ENCODE peak calls at places on chromosomes 12 and 14, in six cellular contexts. One of them, this sample, is unnamed.

GRCh38 chr14:49549446-49549845 is 36.7 kb downstream of the RPS29 start:
- DNase-seq in NCI-H2227 treated with DMSO at 0.1 percent for 48 hours: no peak
- DNase-seq in NCI-H1436: no peak
- DNase-seq in SK-MEL-5: no peak
- DNase-seq in NCI-H1092: no peak
- DNase-seq in gastrocnemius medialis: no peak
- DNase-seq in this sample: no peak

GRCh38 chr12:12511021-12511783 is 51.5 kb downstream of the DUSP16 start:
- DNase-seq in NCI-H2227 treated with DMSO at 0.1 percent for 48 hours: no peak
- DNase-seq in NCI-H1436: no peak
- DNase-seq in SK-MEL-5: no peak
- DNase-seq in NCI-H1092: no peak
- DNase-seq in gastrocnemius medialis: no peak
- DNase-seq in this sample: no peak

GRCh38 chr14:68671899-68672298 is 121.0 kb downstream of the ZFP36L1 start:
- DNase-seq in NCI-H2227 treated with DMSO at 0.1 percent for 48 hours: no peak
- DNase-seq in NCI-H1436: no peak
- DNase-seq in SK-MEL-5: no peak
- DNase-seq in NCI-H1092: no peak
- DNase-seq in gastrocnemius medialis: no peak
- DNase-seq in this sample: no peak

GRCh38 chr12:115422845-115423545 is 739.0 kb upstream of the TBX3 start:
- DNase-seq in NCI-H2227 treated with DMSO at 0.1 percent for 48 hours: no peak
- DNase-seq in NCI-H1436: no peak
- DNase-seq in SK-MEL-5: no peak
- DNase-seq in NCI-H1092: no peak
- DNase-seq in gastrocnemius medialis: no peak
- DNase-seq in this sample: no peak

GRCh38 chr14:55028066-55028465 is 1.0 kb downstream of the SOCS4 start:
- DNase-seq in NCI-H2227 treated with DMSO at 0.1 percent for 48 hours: no peak
- DNase-seq in NCI-H1436: no peak
- DNase-seq in SK-MEL-5: no peak
- DNase-seq in NCI-H1092: no peak
- DNase-seq in gastrocnemius medialis: no peak
- DNase-seq in this sample: peak

GRCh38 chr14:75088566-75089373 is 19.3 kb downstream of the ZC2HC1C start:
- DNase-seq in NCI-H2227 treated with DMSO at 0.1 percent for 48 hours: peak
- DNase-seq in NCI-H1436: peak
- DNase-seq in SK-MEL-5: peak
- DNase-seq in NCI-H1092: peak
- DNase-seq in gastrocnemius medialis: peak
- DNase-seq in this sample: peak

GRCh38 chr12:48991247-48992050 is 7.7 kb downstream of the DDN start:
- DNase-seq in NCI-H2227 treated with DMSO at 0.1 percent for 48 hours: no peak
- DNase-seq in NCI-H1436: no peak
- DNase-seq in SK-MEL-5: no peak
- DNase-seq in NCI-H1092: no peak
- DNase-seq in gastrocnemius medialis: no peak
- DNase-seq in this sample: no peak

GRCh38 chr14:72614365-72614764 is 279.5 kb downstream of the DPF3 start:
- DNase-seq in NCI-H2227 treated with DMSO at 0.1 percent for 48 hours: no peak
- DNase-seq in NCI-H1436: no peak
- DNase-seq in SK-MEL-5: no peak
- DNase-seq in NCI-H1092: no peak
- DNase-seq in gastrocnemius medialis: no peak
- DNase-seq in this sample: no peak

GRCh38 chr12:2973566-2973965 is 14.4 kb downstream of the TEAD4 start:
- DNase-seq in NCI-H2227 treated with DMSO at 0.1 percent for 48 hours: no peak
- DNase-seq in NCI-H1436: no peak
- DNase-seq in SK-MEL-5: no peak
- DNase-seq in NCI-H1092: no peak
- DNase-seq in gastrocnemius medialis: no peak
- DNase-seq in this sample: no peak

GRCh38 chr14:59422069-59422881 is 42.9 kb downstream of the GPR135 start:
- DNase-seq in NCI-H2227 treated with DMSO at 0.1 percent for 48 hours: no peak
- DNase-seq in NCI-H1436: peak
- DNase-seq in SK-MEL-5: peak
- DNase-seq in NCI-H1092: no peak
- DNase-seq in gastrocnemius medialis: no peak
- DNase-seq in this sample: peak

GRCh38 chr12:116397148-116397547 is 119.7 kb upstream of the MED13L start:
- DNase-seq in NCI-H2227 treated with DMSO at 0.1 percent for 48 hours: no peak
- DNase-seq in NCI-H1436: no peak
- DNase-seq in SK-MEL-5: no peak
- DNase-seq in NCI-H1092: no peak
- DNase-seq in gastrocnemius medialis: no peak
- DNase-seq in this sample: no peak

GRCh38 chr14:22838631-22839041 is 2.3 kb downstream of the MMP14 start:
- DNase-seq in NCI-H2227 treated with DMSO at 0.1 percent for 48 hours: no peak
- DNase-seq in NCI-H1436: no peak
- DNase-seq in SK-MEL-5: peak
- DNase-seq in NCI-H1092: no peak
- DNase-seq in gastrocnemius medialis: no peak
- DNase-seq in this sample: no peak

GRCh38 chr14:73143003-73143402 is 6.7 kb downstream of the PSEN1 start:
- DNase-seq in NCI-H2227 treated with DMSO at 0.1 percent for 48 hours: no peak
- DNase-seq in NCI-H1436: no peak
- DNase-seq in SK-MEL-5: peak
- DNase-seq in NCI-H1092: no peak
- DNase-seq in gastrocnemius medialis: no peak
- DNase-seq in this sample: no peak

GRCh38 chr12:57161491-57161890 is 14.1 kb upstream of the LRP1-AS start:
- DNase-seq in NCI-H2227 treated with DMSO at 0.1 percent for 48 hours: no peak
- DNase-seq in NCI-H1436: no peak
- DNase-seq in SK-MEL-5: no peak
- DNase-seq in NCI-H1092: no peak
- DNase-seq in gastrocnemius medialis: no peak
- DNase-seq in this sample: no peak

GRCh38 chr14:87131879-87132278 is 861.1 kb downstream of the GALC start:
- DNase-seq in NCI-H2227 treated with DMSO at 0.1 percent for 48 hours: no peak
- DNase-seq in NCI-H1436: peak
- DNase-seq in SK-MEL-5: no peak
- DNase-seq in NCI-H1092: no peak
- DNase-seq in gastrocnemius medialis: peak
- DNase-seq in this sample: no peak

GRCh38 chr14:68715032-68715924 is 77.6 kb downstream of the ZFP36L1 start:
- DNase-seq in NCI-H2227 treated with DMSO at 0.1 percent for 48 hours: no peak
- DNase-seq in NCI-H1436: no peak
- DNase-seq in SK-MEL-5: no peak
- DNase-seq in NCI-H1092: no peak
- DNase-seq in gastrocnemius medialis: peak
- DNase-seq in this sample: no peak

GRCh38 chr12:70724444-70724843 is 87.2 kb upstream of the PTPRB start:
- DNase-seq in NCI-H2227 treated with DMSO at 0.1 percent for 48 hours: no peak
- DNase-seq in NCI-H1436: no peak
- DNase-seq in SK-MEL-5: peak
- DNase-seq in NCI-H1092: no peak
- DNase-seq in gastrocnemius medialis: no peak
- DNase-seq in this sample: no peak

GRCh38 chr12:62640910-62641448 is 174.4 kb downstream of the MON2 start:
- DNase-seq in NCI-H2227 treated with DMSO at 0.1 percent for 48 hours: no peak
- DNase-seq in NCI-H1436: no peak
- DNase-seq in SK-MEL-5: no peak
- DNase-seq in NCI-H1092: no peak
- DNase-seq in gastrocnemius medialis: no peak
- DNase-seq in this sample: no peak

GRCh38 chr12:112013601-112014402 is 576 bp downstream of the ERP29 start:
- DNase-seq in NCI-H2227 treated with DMSO at 0.1 percent for 48 hours: peak
- DNase-seq in NCI-H1436: peak
- DNase-seq in SK-MEL-5: peak
- DNase-seq in NCI-H1092: peak
- DNase-seq in gastrocnemius medialis: no peak
- DNase-seq in this sample: peak

GRCh38 chr12:11635341-11635740 is 14.1 kb upstream of the ETV6 start:
- DNase-seq in NCI-H2227 treated with DMSO at 0.1 percent for 48 hours: no peak
- DNase-seq in NCI-H1436: no peak
- DNase-seq in SK-MEL-5: no peak
- DNase-seq in NCI-H1092: no peak
- DNase-seq in gastrocnemius medialis: no peak
- DNase-seq in this sample: no peak

GRCh38 chr14:93683241-93683640 is 105.0 kb downstream of the PRIMA1 start:
- DNase-seq in NCI-H2227 treated with DMSO at 0.1 percent for 48 hours: no peak
- DNase-seq in NCI-H1436: peak
- DNase-seq in SK-MEL-5: peak
- DNase-seq in NCI-H1092: no peak
- DNase-seq in gastrocnemius medialis: no peak
- DNase-seq in this sample: no peak

GRCh38 chr14:27506272-27506671 is 908.4 kb upstream of the NOVA1 start:
- DNase-seq in NCI-H2227 treated with DMSO at 0.1 percent for 48 hours: no peak
- DNase-seq in NCI-H1436: no peak
- DNase-seq in SK-MEL-5: peak
- DNase-seq in NCI-H1092: no peak
- DNase-seq in gastrocnemius medialis: no peak
- DNase-seq in this sample: no peak

GRCh38 chr14:98259881-98260280 is 1012.1 kb downstream of the BCL11B start:
- DNase-seq in NCI-H2227 treated with DMSO at 0.1 percent for 48 hours: no peak
- DNase-seq in NCI-H1436: no peak
- DNase-seq in SK-MEL-5: no peak
- DNase-seq in NCI-H1092: no peak
- DNase-seq in gastrocnemius medialis: no peak
- DNase-seq in this sample: no peak

GRCh38 chr14:73283592-73284379 is 46.5 kb downstream of the PAPLN start:
- DNase-seq in NCI-H2227 treated with DMSO at 0.1 percent for 48 hours: peak
- DNase-seq in NCI-H1436: no peak
- DNase-seq in SK-MEL-5: peak
- DNase-seq in NCI-H1092: no peak
- DNase-seq in gastrocnemius medialis: no peak
- DNase-seq in this sample: no peak

GRCh38 chr14:81221579-81222102 is 882 bp upstream of the GTF2A1 start:
- DNase-seq in NCI-H2227 treated with DMSO at 0.1 percent for 48 hours: peak
- DNase-seq in NCI-H1436: no peak
- DNase-seq in SK-MEL-5: no peak
- DNase-seq in NCI-H1092: no peak
- DNase-seq in gastrocnemius medialis: no peak
- DNase-seq in this sample: no peak

GRCh38 chr12:56071648-56072047 is 8.3 kb upstream of the ERBB3 start:
- DNase-seq in NCI-H2227 treated with DMSO at 0.1 percent for 48 hours: no peak
- DNase-seq in NCI-H1436: no peak
- DNase-seq in SK-MEL-5: no peak
- DNase-seq in NCI-H1092: no peak
- DNase-seq in gastrocnemius medialis: no peak
- DNase-seq in this sample: no peak

This sample was measured in COR-L47.